ENCODE peak calls at places on chromosomes 16 and 17, in eight cellular contexts. J is Panc1; H is tibial artery; F is cardiac muscle cell; W is SK-N-SH; Q is CD8-positive, alpha-beta T cell; S is breast epithelium; L is A549. Y is an unnamed sample.
A peak's percentile ranks its signal among the peaks of the same experiment; 100 is the strongest.

GRCh38 chr16:89010210-89010925 is 33.4 kb upstream of the CBFA2T3 start:
- DNase-seq in F (no peak), Q (no peak), J (no peak), S (no peak), H (peak; percentile 44), W (no peak), L (no peak), Y (peak; percentile 30)

GRCh38 chr16:8996891-8997290 is 33.2 kb upstream of the USP7 start:
- DNase-seq in L (no peak), S (no peak), W (peak; percentile 52), J (no peak), Q (no peak), H (no peak), F (no peak), Y (peak; percentile 65)

GRCh38 chr17:4479340-4479981 is 19.2 kb upstream of the SPNS2 start:
- DNase-seq in J (no peak), F (no peak), L (no peak), S (no peak), H (peak; percentile 50), Q (no peak), W (no peak), Y (no peak)

GRCh38 chr16:86882586-86883280 is 304.4 kb downstream of the FOXL1 start:
- DNase-seq in J (no peak), Q (no peak), F (peak; percentile 70), S (no peak), L (no peak), H (peak; percentile 80), W (no peak), Y (no peak)

GRCh38 chr17:50626037-50626574 is 8.6 kb upstream of the ABCC3 start:
- DNase-seq in L (peak; percentile 88), H (peak; percentile 83), S (peak; percentile 68), Q (peak; percentile 60), J (no peak), W (peak; percentile 93), F (peak; percentile 90), Y (peak; percentile 98)

GRCh38 chr17:4538236-4539002 is 16.8 kb downstream of the MYBBP1A start:
- DNase-seq in L (no peak), Q (no peak), F (no peak), S (no peak), H (no peak), J (no peak), W (no peak), Y (no peak)

GRCh38 chr16:87855852-87856715 is 13.2 kb downstream of the SLC7A5 start:
- DNase-seq in Q (peak; percentile 52), H (peak; percentile 83), L (no peak), F (peak; percentile 39), W (peak; percentile 75), J (no peak), S (peak; percentile 61), Y (no peak)

GRCh38 chr16:70430667-70431536 is 8.0 kb downstream of the ST3GAL2 start:
- DNase-seq in J (no peak), H (no peak), Q (peak; percentile 49), L (no peak), F (no peak), W (no peak), S (no peak), Y (peak; percentile 79)

GRCh38 chr16:16933861-16934260 is 536.9 kb downstream of the XYLT1 start:
- DNase-seq in J (no peak), W (no peak), F (no peak), Q (no peak), H (no peak), S (no peak), L (no peak), Y (peak; percentile 82)

GRCh38 chr16:74999683-75000480 is 1.1 kb downstream of the ZNRF1 start:
- DNase-seq in J (no peak), W (peak; percentile 74), S (peak; percentile 48), H (peak; percentile 70), L (no peak), F (peak; percentile 40), Q (peak; percentile 65), Y (peak; percentile 90)

GRCh38 chr17:33560871-33561270 is 267.8 kb upstream of the ASIC2 start:
- DNase-seq in L (no peak), Q (no peak), S (no peak), J (no peak), F (no peak), W (no peak), H (no peak), Y (no peak)

GRCh38 chr17:57672205-57672632 is 72.9 kb downstream of the CCDC182 start:
- DNase-seq in H (peak; percentile 34), W (peak; percentile 58), Q (peak; percentile 37), L (no peak), F (peak; percentile 80), J (no peak), S (peak; percentile 72), Y (no peak)

GRCh38 chr16:67922221-67922620 is 9.4 kb downstream of the CTRL start:
- DNase-seq in Q (no peak), F (no peak), H (no peak), W (no peak), J (no peak), L (no peak), S (no peak), Y (no peak)

GRCh38 chr16:15509051-15509592 is 74.7 kb downstream of the BMERB1 start:
- DNase-seq in S (peak; percentile 65), H (no peak), W (peak; percentile 27), L (no peak), Q (no peak), F (no peak), J (no peak), Y (peak; percentile 50)

GRCh38 chr17:14144513-14144912 is 75.2 kb downstream of the COX10 start:
- DNase-seq in H (no peak), L (no peak), F (no peak), W (no peak), Q (no peak), S (no peak), J (no peak), Y (no peak)

GRCh38 chr17:28112199-28112995 is 69.9 kb downstream of the NLK start:
- DNase-seq in F (peak; percentile 51), Q (no peak), H (no peak), W (no peak), S (no peak), L (no peak), J (no peak), Y (no peak)

GRCh38 chr17:58370309-58370708 is 18.3 kb upstream of the SUPT4H1 start:
- DNase-seq in L (no peak), W (no peak), F (no peak), Q (no peak), S (no peak), H (no peak), J (no peak), Y (peak; percentile 10)

GRCh38 chr17:62700964-62701705 is 73.7 kb downstream of the MRC2 start:
- DNase-seq in H (peak; percentile 40), L (no peak), J (no peak), Q (no peak), F (no peak), S (no peak), W (no peak), Y (peak; percentile 54)

GRCh38 chr17:3813171-3813570 is 12.2 kb upstream of the ITGAE start:
- DNase-seq in S (no peak), F (no peak), H (no peak), Q (no peak), J (no peak), W (no peak), L (no peak), Y (no peak)

GRCh38 chr17:36463916-36464764 is 22.3 kb upstream of the ZNHIT3 start:
- DNase-seq in J (no peak), Q (peak; percentile 21), H (no peak), S (no peak), W (no peak), F (peak; percentile 90), L (peak; percentile 74), Y (peak; percentile 100)

GRCh38 chr16:84144301-84144858 is 597 bp downstream of the HSDL1 start:
- DNase-seq in Q (peak; percentile 47), H (no peak), F (peak; percentile 13), L (peak; percentile 31), W (peak; percentile 67), S (no peak), J (no peak), Y (peak; percentile 76)
- TF ChIP-seq CTCF in Q (no peak), H (no peak), F (peak; percentile 20), L (no peak), W (peak; percentile 40), S (no peak), J (no peak), Y (peak; percentile 12)

GRCh38 chr17:40451420-40451819 is 8.2 kb downstream of the IGFBP4 start:
- DNase-seq in L (no peak), W (peak; percentile 89), Q (no peak), S (no peak), F (peak; percentile 98), H (peak; percentile 95), J (no peak), Y (no peak)

GRCh38 chr17:40448213-40448638 is 5.0 kb downstream of the IGFBP4 start:
- DNase-seq in Q (no peak), H (peak; percentile 83), S (no peak), W (no peak), F (peak; percentile 55), J (no peak), L (no peak), Y (no peak)

GRCh38 chr17:40450175-40450574 is 6.9 kb downstream of the IGFBP4 start:
- DNase-seq in Q (peak; percentile 48), S (no peak), J (no peak), W (no peak), F (no peak), L (peak; percentile 81), H (no peak), Y (peak; percentile 92)

GRCh38 chr17:40447148-40447644 is 3.9 kb downstream of the IGFBP4 start:
- DNase-seq in J (no peak), H (no peak), Q (no peak), S (no peak), W (no peak), L (no peak), F (peak; percentile 37), Y (no peak)

GRCh38 chr17:40448639-40449261 is 5.5 kb downstream of the IGFBP4 start:
- DNase-seq in F (no peak), J (no peak), W (no peak), Q (no peak), S (peak; percentile 60), L (no peak), H (peak; percentile 88), Y (no peak)
- H3K4me1 ChIP-seq in F (peaks cover 36% of the 10 kb centered on the region), J (peaks cover 7% of the 10 kb centered on the region), W (peaks cover 71% of the 10 kb centered on the region), Q (peaks cover 17% of the 10 kb centered on the region), S (peaks cover 24% of the 10 kb centered on the region), L (peaks cover 68% of the 10 kb centered on the region), H (peaks cover 72% of the 10 kb centered on the region), Y (no peaks in the 10 kb centered on the region)

DNA sequence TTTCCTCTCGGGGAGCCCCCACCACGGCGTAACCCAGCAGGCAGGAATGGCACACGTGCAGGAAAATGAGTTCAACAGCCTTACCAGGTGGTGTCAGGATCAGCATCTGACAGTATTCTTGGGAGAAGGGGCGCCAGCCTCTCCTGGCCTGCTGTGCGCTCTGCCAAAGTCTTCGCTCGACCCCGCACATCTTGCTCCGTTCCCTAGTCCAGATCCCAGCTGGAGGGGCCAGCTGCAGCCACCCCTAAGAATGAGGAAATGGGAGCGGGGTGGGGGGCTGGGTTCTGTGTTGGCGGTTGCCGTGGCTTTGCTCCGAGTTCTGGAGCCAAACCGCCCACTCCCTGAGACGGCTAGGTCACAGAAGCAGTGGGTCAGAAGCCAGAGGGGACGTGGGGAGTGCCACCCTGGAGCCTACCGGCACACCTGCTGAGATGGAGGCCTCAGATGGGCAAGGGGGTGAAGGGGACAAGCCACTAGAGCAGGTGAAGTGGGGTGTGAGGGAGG is at the start of gene CHCT1:
- DNase-seq in H (no peak), L (no peak), Q (no peak), F (no peak), S (no peak), W (peak; percentile 37), J (no peak), Y (no peak)
- TF ChIP-seq CTCF in H (no peak), L (no peak), Q (no peak), F (no peak), S (no peak), W (no peak), J (no peak), Y (no peak)

GRCh38 chr17:38752930-38753506 is 477 bp downstream of the PSMB3 start:
- DNase-seq in J (no peak), S (no peak), Q (no peak), F (no peak), L (no peak), H (no peak), W (no peak), Y (no peak)
- H3K4me1 ChIP-seq in J (no peaks in the 10 kb centered on the region), S (peaks cover 13% of the 10 kb centered on the region), Q (peaks cover 48% of the 10 kb centered on the region), F (peaks cover 12% of the 10 kb centered on the region), L (peaks cover 22% of the 10 kb centered on the region), H (peaks cover 29% of the 10 kb centered on the region), W (peaks cover 20% of the 10 kb centered on the region), Y (no peaks in the 10 kb centered on the region)

Y was measured in endodermal cell.